ENCODE peak calls at places on chromosomes 6 and 20, in seven cellular contexts. K is left ventricle myocardium inferior, R is transverse colon, U is psoas muscle, G is cardiac fibroblast, W is neural crest cell, O is BE2C. H is an unnamed sample.

GRCh38 chr6:152669894-152670293 is 27.8 kb upstream of the MYCT1 start:
- DNase-seq in K (no peak), O (no peak), R (no peak), W (no peak), G (peak), U (no peak), H (no peak)

GRCh38 chr6:11354019-11354418 is 121.6 kb upstream of the NEDD9 start:
- DNase-seq in W (no peak), K (peak), G (peak), R (no peak), U (no peak), O (no peak), H (peak)

GRCh38 chr6:44504321-44504761 is 116.8 kb downstream of the CDC5L start:
- DNase-seq in U (no peak), K (no peak), O (no peak), W (no peak), R (no peak), G (no peak), H (no peak)

GRCh38 chr6:111657146-111657545 is 51.5 kb upstream of the TRAF3IP2 start:
- DNase-seq in G (peak), K (no peak), R (no peak), O (no peak), U (no peak), W (no peak), H (no peak)

GRCh38 chr20:43975096-43975768 is 60.6 kb downstream of the TOX2 start:
- DNase-seq in W (no peak), U (no peak), O (no peak), K (no peak), R (no peak), G (peak), H (no peak)

GRCh38 chr20:53989401-53989800 is 81.0 kb downstream of the BCAS1 start:
- DNase-seq in W (no peak), U (no peak), R (no peak), G (no peak), K (no peak), O (no peak), H (no peak)

GRCh38 chr20:25532015-25532751 is 53.1 kb downstream of the NINL start:
- DNase-seq in K (no peak), U (no peak), G (no peak), W (peak), O (peak), R (no peak), H (no peak)

GRCh38 chr6:47413752-47414516 is 63.7 kb upstream of the CD2AP start:
- DNase-seq in K (no peak), G (peak), W (no peak), U (no peak), O (peak), R (no peak), H (peak)

GRCh38 chr6:50353603-50354002 is 303.9 kb upstream of the DEFB112 start:
- DNase-seq in G (no peak), U (no peak), W (no peak), O (no peak), R (no peak), K (no peak), H (no peak)

GRCh38 chr6:32114853-32115252 is 5.7 kb upstream of the TNXB start:
- DNase-seq in U (peak), W (no peak), R (no peak), O (no peak), G (peak), K (no peak), H (no peak)

GRCh38 chr6:32111424-32112066 is 2.4 kb upstream of the TNXB start:
- DNase-seq in U (peak), W (no peak), R (no peak), O (no peak), G (peak), K (peak), H (no peak)

GRCh38 chr6:32115623-32116022 is 6.5 kb upstream of the TNXB start:
- DNase-seq in R (no peak), U (no peak), K (no peak), G (no peak), W (no peak), O (no peak), H (no peak)

GRCh38 chr6:32112436-32112980 is 3.4 kb upstream of the TNXB start:
- DNase-seq in K (peak), U (peak), O (no peak), W (no peak), R (no peak), G (peak), H (no peak)

DNA sequence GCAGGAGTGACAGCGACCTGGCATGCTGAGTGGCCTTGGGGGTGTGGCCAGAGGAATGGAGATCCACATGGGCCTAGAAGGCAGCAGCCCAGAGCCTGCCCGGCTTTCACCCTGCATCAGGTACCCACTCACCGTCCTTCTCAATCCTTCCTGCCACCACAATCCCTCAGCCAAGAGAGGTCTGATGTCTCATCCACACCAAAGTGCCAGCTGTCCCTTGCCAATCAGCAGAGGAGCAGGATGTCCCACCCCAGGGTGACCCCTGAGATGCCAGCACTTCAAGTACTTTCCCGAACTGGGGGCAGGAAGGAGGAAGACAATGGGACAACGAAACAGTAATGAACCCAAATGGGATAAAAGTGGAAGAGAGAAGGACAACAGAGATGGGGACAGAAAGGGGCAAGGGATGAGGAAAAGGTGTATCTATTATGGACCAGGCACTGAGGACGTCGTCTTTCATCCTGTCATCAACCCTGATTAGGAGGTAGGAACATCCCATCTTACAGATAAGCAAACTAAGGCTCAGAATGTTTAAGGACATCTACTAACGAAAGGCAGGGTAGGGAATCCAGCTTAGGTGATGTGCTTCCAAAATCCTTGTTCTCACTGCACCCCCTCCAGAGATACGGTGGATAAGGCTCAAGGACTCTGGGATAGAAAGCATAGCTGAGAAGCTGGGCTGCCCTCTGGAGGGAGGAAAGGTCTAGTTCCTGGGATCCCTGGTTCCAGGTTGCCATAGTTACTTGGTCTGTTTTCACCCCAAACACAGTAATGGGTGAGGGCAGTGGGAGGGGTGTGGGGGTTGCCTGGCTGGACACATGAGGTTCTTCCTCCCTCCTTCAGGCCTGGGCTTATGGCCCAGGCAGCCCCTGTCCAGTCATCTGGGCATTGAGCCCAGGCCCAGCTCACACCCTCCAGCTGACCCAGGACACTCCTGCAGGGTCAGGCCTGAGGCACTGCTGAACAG is 4.5 kb upstream of the TNXB start:
- DNase-seq in U (peak), G (peak), W (no peak), R (peak), K (peak), O (no peak), H (no peak)
- TF ChIP-seq CTCF in U (no peak), G (peak), W (no peak), R (peak), K (peak), O (peak), H (no peak)

GRCh38 chr6:136158398-136158797 is 91.7 kb downstream of the MTFR2 start:
- DNase-seq in O (no peak), W (no peak), R (no peak), G (peak), U (peak), K (peak), H (no peak)
- TF ChIP-seq CTCF in O (no peak), W (no peak), R (no peak), G (peak), U (no peak), K (peak), H (no peak)

GRCh38 chr20:36401336-36401735 is 95.2 kb downstream of the DLGAP4 start:
- DNase-seq in K (no peak), R (no peak), G (no peak), W (no peak), O (no peak), U (no peak), H (no peak)

GRCh38 chr20:36399969-36400545 is 93.9 kb downstream of the DLGAP4 start:
- DNase-seq in O (no peak), W (no peak), U (no peak), R (no peak), G (no peak), K (no peak), H (no peak)

GRCh38 chr20:36400901-36401300 is 94.8 kb downstream of the DLGAP4 start:
- DNase-seq in W (no peak), U (no peak), R (no peak), G (no peak), K (no peak), O (peak), H (no peak)

GRCh38 chr20:36398515-36398914 is 92.4 kb downstream of the DLGAP4 start:
- DNase-seq in W (no peak), K (no peak), R (no peak), G (no peak), O (no peak), U (no peak), H (no peak)

GRCh38 chr20:36399147-36399968 is 93.2 kb downstream of the DLGAP4 start:
- DNase-seq in R (peak), O (peak), U (no peak), W (peak), G (peak), K (no peak), H (peak)
- TF ChIP-seq CTCF in R (no peak), O (peak), U (peak), W (peak), G (peak), K (peak), H (peak)

GRCh38 chr6:24428615-24429014 is 25.9 kb downstream of the MRS2 start:
- DNase-seq in O (no peak), U (no peak), W (no peak), K (no peak), G (peak), R (no peak), H (no peak)

GRCh38 chr6:24426729-24427446 is 24.2 kb downstream of the MRS2 start:
- DNase-seq in K (no peak), U (no peak), G (no peak), W (no peak), R (no peak), O (no peak), H (no peak)

GRCh38 chr6:24430086-24430485 is 27.4 kb downstream of the MRS2 start:
- DNase-seq in W (no peak), G (no peak), K (no peak), R (no peak), U (no peak), O (no peak), H (no peak)

GRCh38 chr6:24432611-24433010 is 29.9 kb downstream of the MRS2 start:
- DNase-seq in G (no peak), R (no peak), W (no peak), K (no peak), O (no peak), U (no peak), H (no peak)

GRCh38 chr6:24431045-24431451 is 28.3 kb downstream of the MRS2 start:
- DNase-seq in R (no peak), O (peak), W (peak), K (no peak), G (peak), U (no peak), H (peak)
- TF ChIP-seq CTCF in R (peak), O (peak), W (peak), K (peak), G (peak), U (peak), H (peak)

GRCh38 chr6:3823671-3824070 is 25.5 kb upstream of the FAM50B start:
- DNase-seq in U (no peak), R (no peak), W (no peak), O (no peak), G (no peak), K (no peak), H (no peak)

GRCh38 chr6:3825851-3826581 is 23.2 kb upstream of the FAM50B start:
- DNase-seq in W (no peak), U (peak), G (peak), O (peak), K (peak), R (peak), H (no peak)

GRCh38 chr6:3822747-3823445 is 26.3 kb upstream of the FAM50B start:
- DNase-seq in O (no peak), W (no peak), R (no peak), K (no peak), G (peak), U (no peak), H (no peak)

GRCh38 chr6:3829285-3829684 is 19.9 kb upstream of the FAM50B start:
- DNase-seq in K (no peak), W (no peak), G (no peak), U (no peak), R (no peak), O (no peak), H (no peak)

GRCh38 chr6:3825331-3825831 is 23.8 kb upstream of the FAM50B start:
- DNase-seq in W (peak), G (peak), U (peak), O (no peak), K (peak), R (no peak), H (no peak)
- TF ChIP-seq CTCF in W (peak), G (peak), U (peak), O (no peak), K (peak), R (peak), H (no peak)

DNA sequence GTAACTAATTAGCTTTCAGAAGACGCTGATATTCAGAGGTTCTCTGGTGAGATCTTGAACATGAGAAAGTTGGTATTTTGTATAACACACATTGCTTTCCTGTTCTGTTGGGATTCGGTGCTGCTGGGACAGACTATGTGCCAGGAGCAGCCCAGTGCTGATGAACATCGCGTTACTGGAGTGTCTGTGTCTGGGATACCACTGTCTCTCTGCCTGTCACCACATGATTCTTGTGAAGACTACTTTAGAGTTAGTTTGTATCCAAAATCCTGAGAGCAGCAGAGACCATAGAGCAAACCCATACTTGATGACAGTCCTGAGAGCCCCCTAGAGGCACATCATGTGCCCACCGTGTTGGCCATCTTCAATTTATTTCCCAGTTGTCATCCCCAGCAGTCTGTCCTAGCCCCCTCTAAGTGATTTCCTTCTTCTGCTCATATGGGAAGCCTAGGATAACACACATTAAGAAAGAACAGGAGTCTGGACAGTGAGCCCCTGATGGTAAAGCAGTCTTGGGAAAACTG is 41.8 kb upstream of the TINAG start:
- DNase-seq in R (no peak), O (no peak), W (no peak), G (no peak), K (no peak), U (no peak), H (no peak)
- TF ChIP-seq CTCF in R (no peak), O (no peak), W (no peak), G (no peak), K (no peak), U (no peak), H (no peak)

DNA sequence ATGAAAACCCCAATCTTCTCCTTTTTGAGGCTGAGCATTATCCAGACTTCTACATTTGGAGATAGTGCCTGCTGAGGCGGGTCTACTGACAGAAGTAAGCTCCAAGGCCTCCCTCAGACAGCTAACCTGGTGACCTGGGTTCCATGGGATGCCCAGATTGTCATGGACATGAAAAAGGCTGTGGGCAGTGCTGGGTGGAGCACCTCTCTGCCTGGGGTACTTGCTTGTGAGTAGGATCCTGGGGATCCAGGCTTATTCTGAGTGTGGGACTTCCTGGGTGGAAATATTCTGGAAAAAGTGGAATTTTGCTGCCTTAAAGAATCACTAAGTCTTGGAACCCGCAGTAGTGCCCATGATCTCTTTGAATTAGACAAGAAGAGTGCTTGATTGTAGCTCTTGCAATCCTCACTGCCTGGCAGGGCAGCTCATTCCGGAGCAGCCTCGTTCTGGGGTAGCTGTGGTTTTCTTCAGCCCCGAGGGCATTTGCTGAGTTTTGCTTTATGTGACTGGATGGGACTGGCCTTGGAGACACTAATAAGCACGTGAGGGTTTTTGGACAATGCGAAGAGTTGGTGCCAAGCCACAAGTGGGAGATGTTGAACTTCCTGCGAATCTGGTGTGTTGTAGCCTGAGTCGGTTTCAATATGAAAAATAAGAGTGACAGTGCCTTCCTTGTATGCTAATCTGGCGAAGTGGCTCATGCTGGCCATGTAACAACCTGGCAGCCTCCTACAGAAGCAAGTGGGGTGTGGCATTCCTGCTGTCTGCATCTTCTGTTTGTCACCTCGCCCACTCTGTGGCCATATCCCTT is 28.2 kb downstream of the SNRNP48 start:
- DNase-seq in G (peak), W (no peak), U (peak), O (no peak), K (no peak), R (peak), H (no peak)
- TF ChIP-seq CTCF in G (no peak), W (no peak), U (no peak), O (no peak), K (no peak), R (no peak), H (no peak)

DNA sequence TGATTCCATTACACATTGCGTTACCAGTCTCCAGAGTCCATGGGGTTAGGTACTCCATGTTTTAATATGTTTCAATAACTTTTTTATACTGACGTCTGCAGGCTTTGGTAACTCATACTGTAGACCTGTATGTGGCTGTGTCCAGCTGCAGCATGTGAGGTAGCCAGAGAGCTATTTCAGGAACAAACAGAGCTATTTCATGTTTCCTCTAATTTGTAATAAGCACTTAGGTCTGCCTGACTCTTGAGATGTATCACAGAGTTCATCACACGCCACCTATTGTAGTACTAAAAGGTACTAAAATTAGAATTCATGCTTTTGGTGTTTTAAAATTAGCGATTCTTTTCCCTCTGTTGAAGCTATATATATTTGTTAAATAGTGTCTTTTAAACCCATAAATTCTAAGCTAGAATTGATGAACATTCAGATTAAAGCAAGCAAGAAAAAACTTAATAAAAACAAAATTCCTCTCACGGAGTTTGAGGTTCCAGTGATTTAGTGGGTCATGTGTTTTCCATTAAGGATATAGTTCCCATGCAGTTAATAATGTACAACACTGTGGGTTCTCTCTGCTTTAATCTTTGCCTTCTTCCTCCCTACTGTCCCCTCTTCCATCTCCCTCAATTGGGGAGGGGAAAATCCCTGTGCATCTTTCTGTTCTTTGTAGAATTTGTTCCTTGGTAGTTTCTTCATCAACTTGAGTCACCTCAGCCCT is 37.0 kb downstream of the FOXO3 start:
- DNase-seq in G (no peak), W (no peak), R (no peak), O (no peak), U (no peak), K (no peak), H (no peak)
- TF ChIP-seq CTCF in G (no peak), W (no peak), R (no peak), O (no peak), U (no peak), K (no peak), H (no peak)

GRCh38 chr6:41445268-41445667 is 100.9 kb upstream of the FOXP4 start:
- DNase-seq in W (no peak), G (peak), R (no peak), O (no peak), U (no peak), K (no peak), H (no peak)

GRCh38 chr6:41440958-41441357 is 105.2 kb upstream of the FOXP4 start:
- DNase-seq in O (no peak), R (no peak), G (no peak), W (no peak), K (no peak), U (no peak), H (no peak)

GRCh38 chr6:41441598-41442205 is 104.5 kb upstream of the FOXP4 start:
- DNase-seq in W (no peak), R (no peak), K (no peak), G (no peak), U (no peak), O (no peak), H (no peak)

GRCh38 chr6:41443616-41444525 is 102.3 kb upstream of the FOXP4 start:
- DNase-seq in K (peak), R (no peak), W (no peak), G (peak), O (no peak), U (peak), H (no peak)

GRCh38 chr6:41442800-41443501 is 103.2 kb upstream of the FOXP4 start:
- DNase-seq in G (peak), O (peak), R (peak), W (peak), K (peak), U (peak), H (no peak)
- TF ChIP-seq CTCF in G (peak), O (peak), R (peak), W (peak), K (peak), U (peak), H (peak)